ENCODE peak calls at places on chromosomes 7 and 10, in six cellular contexts. M is aorta, Q is cardiac muscle cell, B is heart right ventricle, Z is colonic mucosa, S is cerebellum. J is an unnamed sample.

GRCh38 chr7:42274052-42274451 is 37.0 kb upstream of the GLI3 start:
- DNase-seq in M (no peak), Q (peak), B (no peak), Z (no peak), S (no peak), J (peak)

GRCh38 chr10:8078027-8078426 is 23.5 kb downstream of the GATA3 start:
- DNase-seq in M (no peak), Q (no peak), B (no peak), Z (no peak), S (no peak), J (no peak)

GRCh38 chr7:74061840-74062539 is 21.6 kb upstream of the LIMK1 start:
- DNase-seq in M (peak), Q (peak), B (peak), Z (peak), S (peak), J (peak)

GRCh38 chr7:156473476-156474240 is 166.9 kb upstream of the RNF32 start:
- DNase-seq in M (no peak), Q (peak), B (no peak), Z (peak), S (peak), J (peak)

GRCh38 chr10:88117869-88118632 is 254.6 kb downstream of the PTEN start:
- DNase-seq in M (no peak), Q (no peak), B (no peak), Z (no peak), S (no peak), J (no peak)

GRCh38 chr10:49237985-49238384 is 49.8 kb upstream of the TMEM273 start:
- DNase-seq in M (no peak), Q (no peak), B (no peak), Z (no peak), S (no peak), J (no peak)

GRCh38 chr7:41006591-41006990 is 696.3 kb downstream of the INHBA start:
- DNase-seq in M (no peak), Q (peak), B (no peak), Z (no peak), S (no peak), J (no peak)

GRCh38 chr10:103472005-103472404 is 7.0 kb downstream of the CALHM3 start:
- DNase-seq in M (peak), Q (no peak), B (no peak), Z (no peak), S (no peak), J (no peak)

GRCh38 chr10:84336406-84336805 is 8.0 kb downstream of the CCSER2 start:
- DNase-seq in M (no peak), Q (no peak), B (no peak), Z (no peak), S (no peak), J (no peak)

GRCh38 chr7:45689797-45690761 is 115.9 kb downstream of the ADCY1 start:
- DNase-seq in M (no peak), Q (no peak), B (no peak), Z (peak), S (no peak), J (no peak)